ENCODE peak calls at places on chromosomes 12 and 14, in four cellular contexts. Y is H1, L is HepG2, I is K562. W is an unnamed sample.

GRCh38 chr12:116366456-116366776 is 88.9 kb upstream of the MED13L start:
- DNase-seq in Y (no peak), L (no peak), I (no peak), W (no peak)

GRCh38 chr12:49692851-49693250 is 14.4 kb downstream of the FMNL3 start:
- DNase-seq in Y (no peak), L (no peak), I (no peak), W (no peak)

GRCh38 chr12:131188131-131189050 is 234.7 kb downstream of the ADGRD1 start:
- DNase-seq in Y (no peak), L (no peak), I (no peak), W (no peak)

GRCh38 chr14:55599250-55599879 is 19.4 kb downstream of the KTN1 start:
- DNase-seq in Y (no peak), L (peak; percentile 93), I (no peak), W (peak; percentile 75)

GRCh38 chr12:25518512-25518911 is 34.6 kb downstream of the LMNTD1 start:
- DNase-seq in Y (no peak), L (no peak), I (no peak), W (no peak)

GRCh38 chr14:69059658-69060648 is 80.9 kb upstream of the ACTN1 start:
- DNase-seq in Y (no peak), L (no peak), I (no peak), W (no peak)

GRCh38 chr12:78566461-78566860 is 298.1 kb upstream of the SYT1 start:
- DNase-seq in Y (no peak), L (no peak), I (no peak), W (no peak)

GRCh38 chr12:84807249-84807648 is 105.3 kb downstream of the SLC6A15 start:
- DNase-seq in Y (no peak), L (no peak), I (no peak), W (no peak)

GRCh38 chr12:1796515-1797010 is 23.8 kb upstream of the LRTM2 start:
- DNase-seq in Y (no peak), L (no peak), I (no peak), W (no peak)

GRCh38 chr12:54273981-54274380 is 5.9 kb downstream of the CBX5 start:
- DNase-seq in Y (no peak), L (no peak), I (no peak), W (no peak)

GRCh38 chr14:54737132-54737711 is 165.4 kb downstream of the GCH1 start:
- DNase-seq in Y (no peak), L (no peak), I (peak; percentile 31), W (no peak)

GRCh38 chr12:118979763-118980406 is 1.5 kb upstream of the SRRM4 start:
- DNase-seq in Y (peak; percentile 39), L (peak; percentile 56), I (peak; percentile 72), W (peak; percentile 42)
- TF ChIP-seq FOSL1 in Y (no peak), L (no peak), I (no peak), W (no peak)

DNA sequence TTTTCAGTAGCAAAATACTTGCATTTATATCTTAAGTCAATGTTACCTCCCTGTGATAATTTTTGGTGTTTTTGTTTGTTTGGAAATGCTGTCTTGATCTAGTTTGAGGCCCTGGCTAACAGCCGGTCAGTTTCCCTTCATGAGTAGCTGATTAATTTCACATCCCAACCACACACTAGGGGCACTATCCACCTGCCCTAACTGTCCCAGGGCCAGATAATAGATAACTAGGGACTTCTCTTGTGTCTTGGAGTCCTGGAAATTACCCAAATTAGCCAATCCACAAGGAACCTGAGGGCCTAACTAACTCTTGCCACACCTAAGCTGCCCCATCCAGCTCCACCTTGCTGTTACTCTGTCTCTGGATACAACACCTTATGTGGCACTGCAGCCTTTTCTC is 399.9 kb downstream of the FOXG1 start:
- DNase-seq in Y (no peak), L (no peak), I (no peak), W (no peak)
- TF ChIP-seq YY1 in Y (no peak), L (no peak), I (no peak), W (no peak)

GRCh38 chr14:46788994-46789393 is 137.4 kb upstream of the RPL10L start:
- DNase-seq in Y (no peak), L (no peak), I (no peak), W (no peak)
- TF ChIP-seq FOSL1 in Y (no peak), L (no peak), I (no peak), W (no peak)

DNA sequence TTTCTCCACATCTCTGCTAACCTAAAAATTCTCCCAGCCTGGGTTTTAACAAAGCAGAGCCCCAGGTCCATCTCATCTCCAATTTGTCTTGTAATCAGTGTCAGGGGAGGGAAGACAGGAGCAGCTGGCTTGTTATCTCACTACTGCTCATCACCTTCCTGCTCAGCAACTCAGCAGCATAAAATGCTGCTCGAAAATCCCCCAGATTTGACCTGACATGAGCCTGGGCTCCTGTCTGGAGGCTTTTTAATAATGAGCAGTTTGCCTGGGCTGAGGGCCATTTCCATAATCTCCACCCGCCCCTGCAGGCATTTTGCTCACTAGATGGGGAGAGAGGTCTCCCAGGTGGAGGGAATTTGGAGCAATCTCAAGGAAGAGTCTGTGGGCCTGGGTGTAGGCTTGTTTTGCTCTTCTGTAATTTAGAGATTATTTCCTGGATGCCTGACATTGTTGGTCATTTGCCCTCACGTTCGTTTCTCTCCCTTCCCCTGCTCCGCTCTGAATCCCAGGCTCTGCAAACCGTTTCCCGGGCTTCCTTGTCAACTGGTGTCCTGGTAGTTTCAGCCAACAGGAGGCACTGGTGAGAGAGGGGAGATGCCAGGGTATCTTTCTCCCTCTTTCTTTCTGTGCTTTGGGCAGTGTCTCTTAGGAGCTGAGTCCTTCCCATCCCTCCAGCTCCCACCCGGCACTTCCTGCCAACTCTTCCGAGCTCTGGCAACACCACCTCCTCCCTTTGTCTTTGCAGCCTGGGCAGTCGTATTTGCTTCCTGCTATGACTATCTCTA is 299.2 kb downstream of the GLT1D1 start:
- DNase-seq in Y (no peak), L (no peak), I (no peak), W (no peak)
- TF ChIP-seq YY1 in Y (no peak), L (no peak), I (no peak), W (no peak)

GRCh38 chr14:24083462-24083861 is 10.6 kb upstream of the PCK2 start:
- DNase-seq in Y (no peak), L (no peak), I (no peak), W (no peak)

GRCh38 chr14:24080142-24080530 is 8.8 kb downstream of the CPNE6 start:
- DNase-seq in Y (no peak), L (no peak), I (no peak), W (no peak)

GRCh38 chr14:24080888-24081738 is 9.8 kb downstream of the CPNE6 start:
- DNase-seq in Y (no peak), L (peak; percentile 38), I (peak; percentile 79), W (no peak)

GRCh38 chr14:24082411-24083080 is 11.2 kb downstream of the CPNE6 start:
- DNase-seq in Y (no peak), L (no peak), I (no peak), W (no peak)

DNA sequence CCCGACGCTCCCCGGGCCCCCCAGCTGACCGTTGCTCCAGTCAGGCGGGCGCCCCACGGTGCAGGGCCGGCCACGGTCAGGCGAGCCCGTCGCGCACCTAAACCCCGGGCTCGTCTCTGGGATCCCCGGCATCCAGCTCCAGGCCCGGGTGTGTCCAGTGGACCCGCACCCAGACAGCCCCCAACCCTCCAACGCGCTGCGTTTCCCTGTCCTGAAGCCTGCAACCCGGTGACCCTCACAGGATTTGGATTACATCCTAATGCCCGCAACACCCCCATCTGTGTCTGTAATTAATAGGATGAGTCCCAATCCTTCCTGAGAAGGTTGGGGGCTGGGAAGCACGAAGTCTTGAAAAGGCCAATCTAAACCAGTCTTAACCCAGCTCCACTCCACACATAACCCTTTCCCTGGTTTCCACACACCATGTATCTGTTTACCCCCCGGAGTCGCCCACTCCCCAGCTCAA is 10.4 kb downstream of the CPNE6 start:
- DNase-seq in Y (no peak), L (no peak), I (no peak), W (no peak)
- TF ChIP-seq FOSL1 in Y (no peak), L (no peak), I (no peak), W (no peak)

GRCh38 chr12:73308079-73308478 is 1035.9 kb downstream of the TRHDE start:
- DNase-seq in Y (no peak), L (no peak), I (no peak), W (no peak)
- TF ChIP-seq YY1 in Y (no peak), L (no peak), I (no peak), W (no peak)

DNA sequence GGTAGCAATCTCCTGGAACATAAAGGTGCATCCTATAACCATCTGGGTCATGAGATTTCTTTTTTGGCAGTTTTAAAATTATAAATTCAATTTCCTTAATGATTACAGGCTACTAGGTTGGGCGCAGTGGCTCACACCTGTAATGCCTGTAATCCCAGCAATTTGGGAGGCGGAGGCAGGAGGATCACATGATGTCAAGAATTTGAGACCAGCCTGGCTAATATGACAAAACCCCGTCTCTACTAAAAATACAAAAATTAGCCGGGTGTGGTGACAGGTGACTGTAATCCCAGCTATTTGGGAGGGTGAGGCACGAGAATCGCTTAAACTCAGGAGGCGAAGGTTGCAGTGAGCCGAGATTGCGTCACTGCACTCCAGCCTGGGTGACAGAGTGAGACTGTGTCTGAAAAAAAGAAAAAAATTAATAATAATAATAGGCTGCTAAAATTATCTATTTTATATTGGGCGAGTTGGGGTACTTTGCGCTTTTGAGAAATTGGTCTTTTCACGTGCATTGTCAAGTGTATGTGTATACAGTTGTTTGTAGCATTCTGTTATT is 17.2 kb upstream of the ARF6 start:
- DNase-seq in Y (no peak), L (no peak), I (no peak), W (no peak)
- TF ChIP-seq FOSL1 in Y (no peak), L (no peak), I (no peak), W (no peak)

GRCh38 chr14:58978336-58978735 is 210.1 kb upstream of the DAAM1 start:
- DNase-seq in Y (no peak), L (no peak), I (no peak), W (no peak)
- TF ChIP-seq YY1 in Y (no peak), L (no peak), I (no peak), W (no peak)